ENCODE peak calls at places on chromosomes 13 and 19, in six cellular contexts. K is lower leg skin, F is HCEC 1CT, L is WTC11, X is HFFc6, A is GOT3. E is an unnamed sample.

GRCh38 chr19:47495478-47496372 is 11.7 kb upstream of the KPTN start:
- DNase-seq in K (no peak), F (no peak), L (no peak), X (no peak), A (no peak), E (no peak)

GRCh38 chr13:95356916-95357315 is 55.7 kb upstream of the ABCC4 start:
- DNase-seq in K (no peak), F (no peak), L (no peak), X (no peak), A (no peak), E (no peak)

GRCh38 chr13:48653074-48654054 is at the start of gene CYSLTR2:
- DNase-seq in K (no peak), F (peak; percentile 81), L (no peak), X (peak; percentile 49), A (no peak), E (no peak)

GRCh38 chr13:80214521-80214941 is 126.4 kb downstream of the SPRY2 start:
- DNase-seq in K (no peak), F (no peak), L (no peak), X (no peak), A (no peak), E (no peak)

GRCh38 chr13:29402168-29402621 is 193.3 kb downstream of the SLC7A1 start:
- DNase-seq in K (no peak), F (no peak), L (no peak), X (no peak), A (no peak), E (no peak)

GRCh38 chr13:31045621-31046081 is 113.2 kb downstream of the TEX26 start:
- DNase-seq in K (peak; percentile 67), F (peak; percentile 97), L (no peak), X (peak; percentile 95), A (peak; percentile 36), E (no peak)

GRCh38 chr19:29687897-29688728 is 22.9 kb downstream of the PLEKHF1 start:
- DNase-seq in K (no peak), F (peak; percentile 70), L (no peak), X (peak; percentile 64), A (no peak), E (no peak)

GRCh38 chr19:34295103-34295502 is 40.7 kb downstream of the GARRE1 start:
- DNase-seq in K (no peak), F (no peak), L (no peak), X (no peak), A (no peak), E (no peak)

GRCh38 chr19:1806184-1807029 is 5.7 kb downstream of the ATP8B3 start:
- DNase-seq in K (no peak), F (no peak), L (no peak), X (no peak), A (no peak), E (no peak)

GRCh38 chr19:43132696-43133095 is 50.2 kb upstream of the PSG2 start:
- DNase-seq in K (no peak), F (peak; percentile 59), L (no peak), X (peak; percentile 25), A (no peak), E (no peak)

GRCh38 chr19:49973987-49974386 is 13.0 kb upstream of the SIGLEC11 start:
- DNase-seq in K (peak; percentile 43), F (no peak), L (no peak), X (no peak), A (no peak), E (no peak)

GRCh38 chr19:7869453-7869909 is 4.7 kb downstream of the PRR36 start:
- DNase-seq in K (no peak), F (no peak), L (peak; percentile 85), X (no peak), A (no peak), E (peak; percentile 34)

GRCh38 chr13:112960671-112961070 is 8.3 kb upstream of the MCF2L start:
- DNase-seq in K (no peak), F (no peak), L (no peak), X (no peak), A (no peak), E (no peak)

GRCh38 chr19:53892981-53893325 is 11.0 kb downstream of the PRKCG start:
- DNase-seq in K (no peak), F (no peak), L (peak; percentile 69), X (no peak), A (no peak), E (no peak)

GRCh38 chr19:2188708-2189385 is 25.1 kb downstream of the DOT1L start:
- DNase-seq in K (no peak), F (peak; percentile 60), L (no peak), X (peak; percentile 64), A (no peak), E (no peak)